ENCODE peak calls at places on chromosomes 5 and 9, in six cellular contexts. C is H1, X is HepG2, A is GM12878, E is SK-N-SH, D is HL-60. K is an unnamed sample.

GRCh38 chr5:125331987-125332628 is 585.7 kb upstream of the ZNF608 start:
- DNase-seq in C (no peak), X (no peak), A (no peak), E (no peak), D (no peak), K (no peak)

GRCh38 chr5:141422742-141423291 is 2.0 kb downstream of the PCDHGA11 start:
- DNase-seq in C (no peak), X (no peak), A (no peak), E (no peak), D (no peak), K (no peak)

GRCh38 chr5:93126634-93127033 is 454.4 kb downstream of the NR2F1-AS1 start:
- DNase-seq in C (no peak), X (no peak), A (no peak), E (no peak), D (no peak), K (no peak)

GRCh38 chr5:4580772-4581171 is 559.4 kb upstream of the ADAMTS16 start:
- DNase-seq in C (no peak), X (no peak), A (no peak), E (no peak), D (no peak), K (no peak)

GRCh38 chr9:74770508-74771261 is 117.0 kb downstream of the TRPM6 start:
- DNase-seq in C (peak; percentile 91), X (peak; percentile 48), A (no peak), E (peak; percentile 62), D (peak; percentile 4), K (peak; percentile 69)

GRCh38 chr5:14171621-14172020 is 28.5 kb downstream of the TRIO start:
- DNase-seq in C (no peak), X (peak; percentile 43), A (no peak), E (no peak), D (no peak), K (no peak)

GRCh38 chr9:85534340-85534739 is 207.4 kb downstream of the AGTPBP1 start:
- DNase-seq in C (no peak), X (no peak), A (no peak), E (no peak), D (peak; percentile 21), K (no peak)

GRCh38 chr9:98229620-98230019 is 25.8 kb downstream of the TBC1D2 start:
- DNase-seq in C (no peak), X (no peak), A (no peak), E (no peak), D (no peak), K (no peak)

GRCh38 chr5:179619776-179620175 is 3.7 kb downstream of the HNRNPH1 start:
- DNase-seq in C (no peak), X (no peak), A (no peak), E (no peak), D (peak; percentile 15), K (no peak)

GRCh38 chr5:42250-42649 is 49.7 kb upstream of the PLEKHG4B start:
- DNase-seq in C (peak; percentile 69), X (no peak), A (no peak), E (no peak), D (no peak), K (peak; percentile 26)

GRCh38 chr9:134205636-134206316 is 41.4 kb upstream of the RNU6ATAC start:
- DNase-seq in C (no peak), X (no peak), A (no peak), E (peak; percentile 70), D (no peak), K (peak; percentile 70)

GRCh38 chr5:158553195-158553945 is 546.3 kb downstream of the EBF1 start:
- DNase-seq in C (no peak), X (no peak), A (no peak), E (peak; percentile 33), D (no peak), K (no peak)

GRCh38 chr5:139369181-139369580 is 13.9 kb downstream of the SLC23A1 start:
- DNase-seq in C (no peak), X (no peak), A (no peak), E (no peak), D (no peak), K (no peak)

GRCh38 chr5:145463634-145464033 is 371.5 kb downstream of the PRELID2 start:
- DNase-seq in C (no peak), X (no peak), A (no peak), E (no peak), D (no peak), K (no peak)

GRCh38 chr5:142621227-142621626 is 64.7 kb downstream of the FGF1 start:
- DNase-seq in C (no peak), X (no peak), A (no peak), E (no peak), D (no peak), K (no peak)

GRCh38 chr5:80662108-80662507 is 7.3 kb upstream of the DHFR start:
- DNase-seq in C (no peak), X (no peak), A (no peak), E (no peak), D (no peak), K (no peak)

GRCh38 chr9:98502976-98503325 is 205.8 kb downstream of the GABBR2 start:
- DNase-seq in C (no peak), X (no peak), A (no peak), E (no peak), D (no peak), K (no peak)

GRCh38 chr9:134025606-134026541 is 593 bp downstream of the BRD3OS start:
- DNase-seq in C (peak; percentile 77), X (peak; percentile 36), A (no peak), E (peak; percentile 77), D (peak; percentile 38), K (peak; percentile 59)

GRCh38 chr9:111427186-111427585 is 57.0 kb downstream of the ECPAS start:
- DNase-seq in C (no peak), X (no peak), A (no peak), E (no peak), D (peak; percentile 8), K (no peak)
- TF ChIP-seq GABPA in C (no peak), X (no peak), A (no peak), E (no peak), D (no peak), K (no peak)

DNA sequence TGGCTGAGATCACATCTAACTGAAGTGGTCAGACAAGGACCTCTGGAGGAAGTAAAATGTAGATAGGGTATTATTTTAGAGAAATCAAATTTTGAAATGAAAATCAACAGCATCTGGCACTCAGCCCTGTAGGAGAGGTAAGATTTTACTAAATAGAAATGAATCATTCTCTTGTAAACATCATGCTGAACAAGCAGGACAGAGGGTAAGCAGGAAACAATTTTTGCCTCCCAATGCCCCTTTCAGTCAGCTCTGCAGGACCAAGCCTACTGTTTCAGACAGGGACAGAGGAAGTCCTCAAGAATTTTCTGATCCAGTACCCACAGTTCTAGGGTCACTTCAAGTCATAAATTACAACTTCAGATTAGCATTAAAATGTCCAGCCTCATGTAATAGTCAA is 190.1 kb downstream of the ESM1 start:
- DNase-seq in C (no peak), X (no peak), A (no peak), E (no peak), D (no peak), K (no peak)
- TF ChIP-seq GABPA in C (no peak), X (no peak), A (no peak), E (no peak), D (no peak), K (no peak)

GRCh38 chr5:90355635-90356034 is 53.9 kb downstream of the CETN3 start:
- DNase-seq in C (no peak), X (no peak), A (no peak), E (no peak), D (no peak), K (no peak)
- TF ChIP-seq GABPA in C (no peak), X (no peak), A (no peak), E (no peak), D (no peak), K (no peak)

GRCh38 chr5:50593681-50594080 is 72.8 kb upstream of the PARP8 start:
- DNase-seq in C (no peak), X (no peak), A (no peak), E (no peak), D (no peak), K (no peak)
- TF ChIP-seq GABPA in C (no peak), X (no peak), A (no peak), E (no peak), D (no peak), K (no peak)

DNA sequence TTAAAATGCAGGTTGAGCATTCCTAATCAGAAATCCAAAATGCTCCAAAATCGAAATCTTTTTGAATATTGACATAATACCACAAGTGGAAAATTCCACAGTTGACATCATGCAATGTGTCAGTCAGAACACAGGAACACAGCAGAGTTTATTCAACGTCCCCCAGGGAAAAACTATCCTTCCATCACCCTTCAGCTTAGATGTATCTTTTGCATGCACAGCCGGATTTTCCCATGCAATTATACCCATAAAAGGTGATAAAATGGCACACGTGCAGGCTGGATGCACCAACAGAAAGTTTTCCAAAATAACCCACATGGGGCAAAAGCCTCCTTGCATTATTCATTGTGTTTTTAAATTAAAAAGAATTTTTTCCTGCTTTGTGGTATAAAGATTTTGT is 71.2 kb downstream of the RAB24 start:
- DNase-seq in C (no peak), X (no peak), A (no peak), E (no peak), D (no peak), K (no peak)
- TF ChIP-seq GABPA in C (no peak), X (no peak), A (no peak), E (no peak), D (no peak), K (no peak)